ENCODE peak calls at places on chromosomes 5 and 9, in five cellular contexts. S, H, O, Y and A are unnamed samples.

GRCh38 chr9:86794356-86795046 is 152.8 kb downstream of the GAS1 start:
- DNase-seq in O (no peak), S (peak), Y (no peak), H (no peak), A (no peak)

GRCh38 chr9:91177661-91178280 is 183.9 kb downstream of the AUH start:
- DNase-seq in S (no peak), Y (no peak), H (no peak), O (no peak), A (no peak)

GRCh38 chr5:135438712-135439111 is 8.4 kb downstream of the DCANP1 start:
- DNase-seq in O (no peak), S (no peak), Y (no peak), H (no peak), A (no peak)

GRCh38 chr5:464843-465590 is 22.0 kb downstream of the EXOC3 start:
- DNase-seq in S (no peak), O (no peak), Y (peak), H (peak), A (no peak)

GRCh38 chr5:123209163-123210013 is 120.3 kb downstream of the PRDM6 start:
- DNase-seq in O (peak), S (peak), Y (no peak), H (no peak), A (no peak)

GRCh38 chr5:176132471-176133288 is 105.5 kb upstream of the SIMC1 start:
- DNase-seq in H (peak), Y (no peak), O (no peak), S (no peak), A (no peak)

GRCh38 chr5:149130121-149130931 is 11.0 kb upstream of the ABLIM3 start:
- DNase-seq in O (no peak), S (no peak), Y (no peak), H (no peak), A (no peak)

GRCh38 chr9:68933434-68934318 is 80.2 kb downstream of the PRKACG start:
- DNase-seq in S (no peak), H (no peak), Y (no peak), O (no peak), A (no peak)

GRCh38 chr5:159010611-159011497 is 88.9 kb downstream of the EBF1 start:
- DNase-seq in O (no peak), Y (no peak), S (no peak), H (no peak), A (no peak)

GRCh38 chr5:61252643-61252925 is 79.5 kb upstream of the ZSWIM6 start:
- DNase-seq in Y (no peak), O (no peak), S (no peak), H (no peak), A (no peak)

GRCh38 chr9:19229725-19230355 is 653 bp upstream of the DENND4C start:
- DNase-seq in S (no peak), H (peak), Y (peak), O (peak), A (peak)

GRCh38 chr9:129399301-129399990 is 221.4 kb upstream of the IER5L start:
- DNase-seq in S (no peak), Y (peak), H (peak), O (no peak), A (no peak)

GRCh38 chr9:107286057-107286456 is 3.0 kb downstream of the RAD23B start:
- DNase-seq in H (no peak), S (peak), Y (no peak), O (peak), A (no peak)

GRCh38 chr9:36039696-36040095 is 3.0 kb downstream of the RECK start:
- DNase-seq in O (no peak), H (no peak), Y (no peak), S (no peak), A (no peak)

GRCh38 chr9:91378695-91379127 is 17.0 kb upstream of the AUH start:
- DNase-seq in O (no peak), S (peak), Y (no peak), H (no peak), A (no peak)

DNA sequence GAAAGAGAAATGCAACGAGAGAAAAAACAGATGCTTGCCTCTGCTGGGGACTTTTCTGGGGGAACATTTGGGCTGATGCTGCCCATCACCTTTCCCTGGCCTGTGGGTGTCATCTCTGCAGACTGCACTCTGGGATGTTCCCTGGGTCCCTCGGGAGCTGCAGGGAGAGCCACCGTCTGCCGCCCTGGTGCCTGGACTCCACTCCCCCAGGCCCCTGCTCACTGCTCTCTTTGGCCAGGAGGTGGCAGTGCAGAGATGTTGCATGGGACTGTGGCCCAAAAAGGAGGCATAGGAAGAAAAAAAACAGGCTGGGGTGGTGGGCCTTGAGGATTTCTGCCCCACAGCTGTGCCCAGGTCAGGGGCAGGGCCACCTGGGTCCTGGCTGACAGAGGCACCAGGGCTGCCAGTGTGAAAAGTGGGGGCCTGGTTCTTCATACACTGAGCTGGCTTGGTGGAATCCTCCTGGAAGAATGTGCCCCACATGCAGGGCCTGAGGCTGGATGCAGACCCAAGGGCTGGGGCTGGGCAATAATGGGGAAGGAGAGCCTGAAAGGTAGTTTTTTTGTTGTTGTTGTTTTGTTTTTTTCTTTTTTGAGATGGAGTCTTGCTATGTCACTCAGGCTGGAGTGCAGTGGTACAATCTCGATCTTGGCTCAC is 353.6 kb downstream of the SLIT3 start:
- DNase-seq in H (peak), S (peak), Y (no peak), O (peak), A (peak)
- TF ChIP-seq CTCF in H (peak), S (peak), Y (peak), O (peak), A (peak)

DNA sequence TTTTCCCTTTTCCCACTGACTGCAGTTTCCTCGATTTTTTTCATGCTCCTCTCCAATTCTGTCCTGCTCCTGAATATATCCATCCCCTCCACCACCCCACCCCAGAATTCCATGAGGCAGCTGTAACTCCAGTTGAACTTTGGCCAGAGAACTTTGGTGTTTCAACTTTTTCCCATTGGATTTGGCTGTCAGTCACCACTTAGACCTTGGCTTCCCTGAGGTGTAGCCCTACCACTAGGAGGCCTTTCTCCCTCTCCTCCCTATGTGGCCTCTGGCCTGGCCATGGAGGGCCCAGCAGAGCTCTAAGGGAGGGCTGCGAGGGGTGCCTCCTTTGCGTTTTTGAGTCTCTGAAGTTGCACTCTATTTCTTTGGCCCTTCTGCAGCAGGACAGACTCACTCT is 261.3 kb downstream of the PIK3R1 start:
- DNase-seq in Y (no peak), S (no peak), H (no peak), O (peak), A (no peak)
- TF ChIP-seq CTCF in Y (no peak), S (no peak), H (peak), O (peak), A (peak)

GRCh38 chr5:86756839-86757238 is 139.1 kb downstream of the COX7C start:
- DNase-seq in Y (no peak), O (no peak), S (no peak), H (no peak), A (no peak)
- TF ChIP-seq CTCF in Y (no peak), O (no peak), S (no peak), H (no peak), A (no peak)

GRCh38 chr9:92745236-92745790 is 19.3 kb downstream of the BICD2 start:
- DNase-seq in Y (no peak), O (no peak), S (no peak), H (no peak), A (no peak)
- TF ChIP-seq CTCF in Y (no peak), O (no peak), S (no peak), H (no peak), A (no peak)

DNA sequence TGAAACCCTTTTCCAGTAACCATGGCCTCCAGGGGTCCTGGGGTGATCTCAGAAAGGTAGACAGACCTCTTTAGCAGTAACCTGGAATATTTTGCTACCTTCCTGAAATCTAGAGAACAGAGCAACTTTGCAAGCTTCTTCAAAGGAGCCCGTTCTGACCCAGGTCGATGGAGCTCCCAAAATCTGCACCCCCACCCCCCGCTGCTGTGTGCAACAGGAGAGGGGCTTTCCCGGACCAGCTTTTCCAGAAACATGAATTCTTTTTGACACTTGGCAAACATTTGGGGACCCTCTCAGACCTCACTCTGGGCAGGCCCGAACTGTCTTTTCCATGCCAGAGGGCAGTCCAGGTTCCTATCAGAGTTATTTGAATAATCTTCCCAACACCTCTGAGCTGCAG is 65.3 kb downstream of the KCNIP1 start:
- DNase-seq in Y (no peak), H (no peak), S (no peak), O (no peak), A (no peak)
- TF ChIP-seq CTCF in Y (no peak), H (no peak), S (no peak), O (no peak), A (no peak)